ENCODE peak calls at places on chromosomes 6 and 20, in six cellular contexts. V is effector memory CD4-positive, alpha-beta T cell; Y is hepatocyte; F is endothelial cell of umbilical vein; M is right cardiac atrium; O is naive thymus-derived CD4-positive, alpha-beta T cell. S is an unnamed sample. For H3K9me3, the result is how much of the 10 kb centered on the place peaks cover.

GRCh38 chr6:17585766-17586502 is 14.2 kb upstream of the FAM8A1 start:
- DNase-seq in V (no peak), Y (peak), F (peak), M (no peak), O (no peak), S (no peak)

GRCh38 chr6:170443151-170443662 is 109.9 kb downstream of the PSMB1 start:
- DNase-seq in V (no peak), Y (no peak), F (no peak), M (no peak), O (no peak), S (no peak)

GRCh38 chr20:49993301-49993751 is 10.5 kb downstream of the SNAI1 start:
- DNase-seq in V (no peak), Y (no peak), F (no peak), M (no peak), O (no peak), S (no peak)

GRCh38 chr20:53706008-53706481 is 112.4 kb upstream of the ZNF217 start:
- DNase-seq in V (no peak), Y (no peak), F (no peak), M (no peak), O (no peak), S (no peak)

GRCh38 chr6:158185729-158186456 is 17.7 kb downstream of the GTF2H5 start:
- DNase-seq in V (no peak), Y (no peak), F (no peak), M (no peak), O (no peak), S (no peak)

GRCh38 chr20:23624307-23624706 is 13.4 kb downstream of the CST3 start:
- DNase-seq in V (no peak), Y (peak), F (no peak), M (no peak), O (no peak), S (no peak)

GRCh38 chr20:48910360-48910781 is 11.1 kb upstream of the ARFGEF2 start:
- DNase-seq in V (peak), Y (no peak), F (peak), M (no peak), O (no peak), S (no peak)

GRCh38 chr6:1131285-1132079 is 180.4 kb upstream of the FOXQ1 start:
- DNase-seq in V (no peak), Y (peak), F (no peak), M (no peak), O (no peak), S (peak)

GRCh38 chr20:49676581-49677291 is 36.9 kb downstream of the B4GALT5 start:
- DNase-seq in V (peak), Y (no peak), F (peak), M (no peak), O (no peak), S (no peak)

GRCh38 chr6:106825156-106825555 is 149.4 kb downstream of the CD24 start:
- DNase-seq in V (no peak), Y (no peak), F (no peak), M (no peak), O (no peak), S (no peak)

GRCh38 chr6:106827081-106827480 is 147.4 kb downstream of the CD24 start:
- DNase-seq in V (no peak), Y (no peak), F (no peak), M (no peak), O (no peak), S (no peak)

GRCh38 chr6:106823732-106824351 is 150.7 kb downstream of the CD24 start:
- DNase-seq in V (no peak), Y (peak), F (no peak), M (no peak), O (no peak), S (no peak)

GRCh38 chr6:106820412-106820852 is 154.1 kb downstream of the CD24 start:
- DNase-seq in V (no peak), Y (no peak), F (no peak), M (no peak), O (no peak), S (no peak)

DNA sequence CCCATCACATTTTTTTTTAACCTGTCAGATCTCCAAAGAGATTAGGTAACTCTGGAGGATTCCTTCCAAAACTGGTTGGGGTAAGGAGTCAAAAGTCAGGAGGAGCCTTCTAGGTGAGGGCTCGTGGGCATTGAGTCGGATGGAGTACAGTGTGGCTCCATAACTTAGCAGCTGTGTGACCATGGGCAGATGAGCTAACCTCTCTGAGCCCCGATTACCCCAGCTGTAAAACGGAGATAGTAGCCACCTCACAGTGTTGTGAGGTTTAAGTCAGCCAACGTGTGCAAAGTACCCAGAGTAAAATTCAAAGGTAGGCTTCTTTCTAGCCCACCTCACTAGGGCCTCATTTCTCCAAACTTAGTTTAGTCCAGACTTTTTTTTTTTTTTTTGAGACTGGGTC is 151.5 kb downstream of the CD24 start:
- DNase-seq in V (no peak), Y (no peak), F (no peak), M (no peak), O (no peak), S (no peak)
- H3K9me3 ChIP-seq in V (under half), Y (under half), F (under half), M (under half), O (under half), S (under half)

GRCh38 chr6:35161265-35161664 is 20.1 kb upstream of the TCP11 start:
- DNase-seq in V (no peak), Y (no peak), F (no peak), M (no peak), O (no peak), S (no peak)
- H3K4me3 ChIP-seq in V (no peak), Y (no peak), F (no peak), M (no peak), O (no peak), S (no peak)

GRCh38 chr6:167548451-167548850 is 223.6 kb downstream of the TTLL2 start:
- DNase-seq in V (no peak), Y (no peak), F (no peak), M (no peak), O (no peak), S (no peak)

GRCh38 chr6:167547328-167547692 is 222.4 kb downstream of the TTLL2 start:
- DNase-seq in V (no peak), Y (no peak), F (no peak), M (no peak), O (no peak), S (no peak)

GRCh38 chr6:167550936-167551633 is 226.2 kb downstream of the TTLL2 start:
- DNase-seq in V (no peak), Y (peak), F (peak), M (peak), O (no peak), S (no peak)

GRCh38 chr6:167547751-167548150 is 222.9 kb downstream of the TTLL2 start:
- DNase-seq in V (no peak), Y (no peak), F (peak), M (no peak), O (no peak), S (no peak)

DNA sequence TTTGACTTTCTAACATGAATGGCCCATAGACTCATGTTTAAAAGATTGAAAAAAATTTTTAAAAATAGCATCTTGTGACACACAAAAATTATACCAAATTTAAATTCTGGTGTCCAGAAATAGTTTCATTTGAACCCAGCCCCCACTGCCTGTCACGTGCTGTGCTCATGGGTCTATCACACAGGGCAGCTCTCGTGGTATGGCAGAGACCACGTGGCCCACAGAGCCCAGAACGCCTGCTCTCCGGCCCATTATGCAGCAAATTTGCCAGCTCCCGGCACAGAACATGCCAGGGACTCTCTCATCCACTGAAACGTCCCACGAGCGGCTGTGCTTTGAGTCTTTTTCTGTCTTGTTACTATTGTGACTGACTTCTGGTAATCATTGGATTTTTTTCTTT is 224.3 kb downstream of the TTLL2 start:
- DNase-seq in V (no peak), Y (no peak), F (no peak), M (no peak), O (no peak), S (no peak)
- H3K9me3 ChIP-seq in V (under half), Y (under half), F (under half), M (under half), O (under half), S (under half)

GRCh38 chr6:37696220-37696840 is 1.4 kb downstream of the MDGA1 start:
- DNase-seq in V (no peak), Y (peak), F (peak), M (peak), O (peak), S (no peak)

GRCh38 chr6:37695857-37696219 is 1.8 kb downstream of the MDGA1 start:
- DNase-seq in V (no peak), Y (no peak), F (peak), M (no peak), O (no peak), S (no peak)

GRCh38 chr6:37693546-37694250 is 4.0 kb downstream of the MDGA1 start:
- DNase-seq in V (no peak), Y (no peak), F (no peak), M (no peak), O (no peak), S (no peak)

GRCh38 chr6:37694259-37694658 is 3.4 kb downstream of the MDGA1 start:
- DNase-seq in V (no peak), Y (no peak), F (no peak), M (no peak), O (no peak), S (no peak)

GRCh38 chr6:37695273-37695672 is 2.4 kb downstream of the MDGA1 start:
- DNase-seq in V (no peak), Y (no peak), F (no peak), M (no peak), O (no peak), S (no peak)
- H3K4me3 ChIP-seq in V (no peak), Y (no peak), F (no peak), M (no peak), O (no peak), S (no peak)